ENCODE peak calls at places on chromosomes 2 and 18, in seven cellular contexts. W, S, M, G, X, H and R are unnamed samples.

GRCh38 chr18:24463233-24463775 is 2.9 kb downstream of the HRH4 start:
- DNase-seq in X (no peak), G (no peak), S (no peak), M (no peak), H (no peak), W (no peak), R (no peak)

GRCh38 chr18:77124452-77124922 is 8.1 kb downstream of the MBP start:
- DNase-seq in S (no peak), X (no peak), W (no peak), G (no peak), M (peak; percentile 40), H (no peak), R (no peak)

GRCh38 chr2:230864605-230865323 is at the start of gene ITM2C:
- DNase-seq in S (peak; percentile 80), H (peak; percentile 78), X (peak; percentile 51), W (no peak), M (peak; percentile 53), G (peak; percentile 81), R (peak; percentile 64)

GRCh38 chr18:70154591-70155194 is 50.8 kb downstream of the RTTN start:
- DNase-seq in S (no peak), X (peak; percentile 52), W (no peak), M (peak; percentile 98), H (peak; percentile 44), G (no peak), R (no peak)

GRCh38 chr2:27170569-27171337 is 21.9 kb downstream of the TCF23 start:
- DNase-seq in S (no peak), M (peak; percentile 22), G (no peak), W (peak; percentile 20), X (no peak), H (no peak), R (no peak)

GRCh38 chr2:237434916-237435315 is 21.0 kb upstream of the COL6A3 start:
- DNase-seq in G (no peak), S (no peak), X (peak; percentile 86), W (no peak), H (no peak), M (peak; percentile 93), R (no peak)

GRCh38 chr2:111052621-111053020 is 68.1 kb upstream of the BCL2L11 start:
- DNase-seq in W (no peak), X (no peak), G (no peak), S (no peak), H (no peak), M (no peak), R (no peak)

GRCh38 chr2:157257312-157258252 is at the start of gene GALNT5:
- DNase-seq in S (peak; percentile 52), W (no peak), H (peak; percentile 16), M (peak; percentile 81), G (peak; percentile 37), X (peak; percentile 69), R (no peak)

GRCh38 chr18:64271975-64272659 is 123.2 kb upstream of the LINC00305 start:
- DNase-seq in X (no peak), M (no peak), H (no peak), W (no peak), S (no peak), G (no peak), R (no peak)

GRCh38 chr2:102166189-102166845 is 20.5 kb upstream of the IL1RL2 start:
- DNase-seq in X (peak; percentile 76), G (peak; percentile 58), S (peak; percentile 51), H (no peak), W (peak; percentile 65), M (peak; percentile 78), R (no peak)

GRCh38 chr2:39156107-39156506 is 35.3 kb upstream of the SOS1 start:
- DNase-seq in M (no peak), H (no peak), S (no peak), W (no peak), X (peak; percentile 53), G (no peak), R (no peak)

GRCh38 chr18:31821452-31822171 is 60.9 kb upstream of the SLC25A52 start:
- DNase-seq in X (no peak), H (no peak), G (peak; percentile 18), S (no peak), M (no peak), W (no peak), R (no peak)

GRCh38 chr18:57331718-57332117 is 20.6 kb upstream of the ST8SIA3 start:
- DNase-seq in M (no peak), S (no peak), X (no peak), G (no peak), W (no peak), H (no peak), R (no peak)

GRCh38 chr2:176063958-176064357 is 19.8 kb downstream of the EVX2 start:
- DNase-seq in H (no peak), X (no peak), M (no peak), S (no peak), G (no peak), W (no peak), R (no peak)

GRCh38 chr2:39620067-39620466 is 45.6 kb upstream of the TMEM178A start:
- DNase-seq in G (no peak), X (peak; percentile 94), W (peak; percentile 73), M (peak; percentile 93), S (no peak), H (peak; percentile 63), R (no peak)

GRCh38 chr2:176129013-176129796 is at the start of gene HOXD8:
- DNase-seq in X (no peak), W (peak; percentile 85), M (peak; percentile 56), H (peak; percentile 39), G (peak; percentile 53), S (peak; percentile 88), R (peak; percentile 48)

GRCh38 chr2:237660381-237660900 is 33.1 kb downstream of the LRRFIP1 start:
- DNase-seq in W (no peak), X (no peak), M (no peak), G (peak; percentile 45), S (no peak), H (peak; percentile 56), R (no peak)

GRCh38 chr2:217110550-217110949 is 250.7 kb upstream of the TNP1 start:
- DNase-seq in X (no peak), G (no peak), M (no peak), S (no peak), H (no peak), W (no peak), R (no peak)

GRCh38 chr2:18704224-18704623 is 114.9 kb upstream of the NT5C1B start:
- DNase-seq in X (peak; percentile 44), W (no peak), M (no peak), H (no peak), G (no peak), S (no peak), R (no peak)

GRCh38 chr2:98442488-98442887 is 2.2 kb upstream of the INPP4A start:
- DNase-seq in M (no peak), S (no peak), G (no peak), H (no peak), X (no peak), W (no peak), R (no peak)

GRCh38 chr2:98446850-98447249 is 2.2 kb downstream of the INPP4A start:
- DNase-seq in G (no peak), M (no peak), S (no peak), H (no peak), W (no peak), X (no peak), R (no peak)

GRCh38 chr2:98445708-98446577 is 1.3 kb downstream of the INPP4A start:
- DNase-seq in S (no peak), H (peak; percentile 31), M (peak; percentile 31), X (peak; percentile 10), W (no peak), G (peak; percentile 9), R (no peak)

GRCh38 chr2:98445167-98445522 is 487 bp downstream of the INPP4A start:
- DNase-seq in G (no peak), H (no peak), M (peak; percentile 15), W (no peak), X (no peak), S (no peak), R (peak; percentile 14)

DNA sequence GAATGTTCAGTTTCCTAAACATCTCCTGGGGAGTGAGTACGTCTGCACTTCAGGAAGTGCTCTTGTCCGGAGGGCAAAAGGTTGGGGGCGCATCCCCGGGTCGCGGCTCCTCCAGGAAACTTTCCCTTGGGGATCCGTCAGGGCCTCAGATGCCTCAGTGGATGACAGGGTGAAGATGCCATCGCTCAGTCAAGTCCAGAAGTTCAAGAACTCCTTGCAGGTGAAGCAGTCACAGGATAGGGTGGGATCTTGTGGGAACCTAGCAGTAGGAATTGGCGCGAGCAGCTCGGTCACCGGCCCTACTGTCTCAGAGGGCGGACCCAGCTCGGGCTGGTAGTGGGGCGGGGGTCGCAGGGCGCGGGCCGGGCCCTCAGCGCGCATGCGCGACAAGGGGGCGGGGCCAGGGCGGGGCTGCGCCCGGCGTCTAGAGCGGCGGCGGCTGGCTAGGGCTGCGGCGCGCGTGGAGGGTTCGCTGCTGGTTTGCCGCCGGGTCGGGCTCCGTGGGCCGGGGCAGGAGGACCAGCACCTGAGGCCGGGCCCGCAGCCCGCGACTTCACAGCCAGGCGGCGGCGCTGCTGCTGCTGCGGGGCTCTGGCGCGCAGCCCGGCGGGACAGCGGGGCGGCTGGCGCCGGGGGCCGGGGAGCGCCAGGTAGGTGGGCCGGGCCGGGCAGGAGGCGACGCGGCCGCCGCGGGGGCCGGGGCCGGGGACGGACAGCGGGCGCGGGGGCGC is at the start of gene INPP4A:
- DNase-seq in X (peak; percentile 51), H (peak; percentile 80), G (peak; percentile 89), S (peak; percentile 94), W (peak; percentile 82), M (peak; percentile 59), R (peak; percentile 76)
- TF ChIP-seq CTCF in X (no peak), H (no peak), G (no peak), S (peak; percentile 30), W (no peak), M (no peak), R (no peak)

GRCh38 chr18:55775972-55776371 is 188.0 kb upstream of the TCF4 start:
- DNase-seq in X (no peak), H (no peak), W (no peak), S (no peak), M (no peak), G (no peak), R (no peak)
- TF ChIP-seq CTCF in X (no peak), H (no peak), W (no peak), S (peak; percentile 33), M (no peak), G (no peak), R (no peak)

GRCh38 chr2:60861736-60862135 is 19.6 kb upstream of the REL start:
- DNase-seq in H (peak; percentile 14), M (no peak), W (no peak), X (no peak), G (no peak), S (no peak), R (no peak)

GRCh38 chr2:60855989-60856669 is 25.2 kb upstream of the REL start:
- DNase-seq in G (no peak), M (no peak), W (no peak), S (no peak), H (no peak), X (no peak), R (no peak)

GRCh38 chr2:60857025-60857424 is 24.3 kb upstream of the REL start:
- DNase-seq in X (no peak), S (no peak), W (no peak), M (no peak), G (no peak), H (no peak), R (no peak)

GRCh38 chr2:60862642-60863041 is 18.7 kb upstream of the REL start:
- DNase-seq in X (no peak), S (no peak), W (no peak), G (no peak), H (no peak), M (no peak), R (no peak)

GRCh38 chr2:60858897-60859311 is 22.5 kb upstream of the REL start:
- DNase-seq in M (no peak), G (peak; percentile 51), X (no peak), W (no peak), H (no peak), S (no peak), R (no peak)
- TF ChIP-seq CTCF in M (no peak), G (no peak), X (no peak), W (no peak), H (no peak), S (no peak), R (no peak)

GRCh38 chr2:200422532-200423262 is 87.2 kb downstream of the KCTD18 start:
- DNase-seq in X (no peak), H (no peak), G (no peak), S (no peak), W (no peak), M (no peak), R (no peak)
- TF ChIP-seq CTCF in X (peak; percentile 18), H (peak; percentile 23), G (no peak), S (no peak), W (no peak), M (no peak), R (peak; percentile 39)